ENCODE peak calls at places on chromosomes 2 and 18, in six cellular contexts. F is neuronal stem cell, X is astrocyte, T is frontal cortex, P is DMS79 treated with DMSO at 0.1 percent for 48 hours, C is fibroblast of gingiva. K is an unnamed sample.
A peak's percentile ranks its signal among the peaks of the same experiment; 100 is the strongest.

GRCh38 chr18:7950380-7951143 is 383.4 kb downstream of the PTPRM start:
- DNase-seq in X (peak; percentile 68), F (no peak), P (no peak), T (no peak), C (no peak), K (no peak)

GRCh38 chr18:10953672-10954071 is 195.7 kb downstream of the PIEZO2 start:
- DNase-seq in X (no peak), F (no peak), C (no peak), P (no peak), T (no peak), K (no peak)

GRCh38 chr2:219733106-219733505 is 105.7 kb downstream of the SLC4A3 start:
- DNase-seq in F (no peak), T (no peak), X (no peak), C (no peak), P (peak; percentile 14), K (no peak)

GRCh38 chr2:134800341-134800740 is 38.1 kb upstream of the ACMSD start:
- DNase-seq in C (no peak), P (no peak), T (no peak), X (no peak), F (no peak), K (no peak)

GRCh38 chr2:75523313-75524275 is 37.1 kb downstream of the EVA1A start:
- DNase-seq in T (no peak), X (peak; percentile 93), C (no peak), P (no peak), F (no peak), K (no peak)

GRCh38 chr2:239049421-239050251 is 201.8 kb downstream of the TWIST2 start:
- DNase-seq in X (peak; percentile 18), P (no peak), C (peak; percentile 29), T (no peak), F (no peak), K (no peak)

GRCh38 chr2:165818920-165819319 is 24.9 kb upstream of the GALNT3 start:
- DNase-seq in P (no peak), T (no peak), X (no peak), F (no peak), C (no peak), K (no peak)

GRCh38 chr2:38233231-38233983 is 143.7 kb downstream of the ATL2 start:
- DNase-seq in T (no peak), F (no peak), C (peak; percentile 89), P (no peak), X (peak; percentile 80), K (no peak)

GRCh38 chr18:78727057-78727739 is 252.4 kb upstream of the SALL3 start:
- DNase-seq in C (no peak), F (no peak), T (no peak), X (no peak), P (no peak), K (no peak)

GRCh38 chr2:19855528-19856431 is 46.0 kb downstream of the TTC32 start:
- DNase-seq in X (peak; percentile 24), F (no peak), C (no peak), T (no peak), P (no peak), K (no peak)

GRCh38 chr2:14516844-14517243 is 115.7 kb upstream of the LRATD1 start:
- DNase-seq in F (no peak), T (no peak), P (no peak), X (peak; percentile 95), C (peak; percentile 68), K (no peak)

GRCh38 chr18:21682276-21683051 is 22.1 kb downstream of the ABHD3 start:
- DNase-seq in C (peak; percentile 73), T (no peak), P (no peak), F (peak; percentile 61), X (peak; percentile 75), K (no peak)